ENCODE peak calls at places on chromosome 4, in seven cellular contexts. J is activated CD8-positive, alpha-beta T cell treated with anti-CD3 and anti-CD28 coated beads, Interleukin-2, amount 10 ng/mL, durations not matched to agents 7 days and 5 days; N is stimulated activated CD4-positive, alpha-beta T cell treated with anti-CD3 and anti-CD28 coated beads, TNF-alpha, amount 100 ng/mL, for 4 hours; F is T-helper 2 cell; E is NAMALWA; T is T follicular helper cell; O is H4. M is an unnamed sample.

GRCh38 chr4:124227979-124228378 is 484.6 kb downstream of the ANKRD50 start:
- DNase-seq in J (no peak), N (no peak), F (no peak), E (no peak), T (no peak), O (no peak), M (no peak)

GRCh38 chr4:91325495-91325894 is 978.3 kb upstream of the GRID2 start:
- DNase-seq in J (no peak), N (no peak), F (no peak), E (no peak), T (no peak), O (peak; percentile 47), M (no peak)

GRCh38 chr4:22471999-22472434 is 43.8 kb downstream of the ADGRA3 start:
- DNase-seq in J (no peak), N (no peak), F (no peak), E (no peak), T (no peak), O (no peak), M (no peak)

GRCh38 chr4:142030010-142030409 is 393.6 kb downstream of the IL15 start:
- DNase-seq in J (no peak), N (no peak), F (no peak), E (no peak), T (no peak), O (no peak), M (no peak)

GRCh38 chr4:85368240-85368639 is 106.7 kb upstream of the ARHGAP24 start:
- DNase-seq in J (no peak), N (no peak), F (no peak), E (no peak), T (no peak), O (no peak), M (no peak)

GRCh38 chr4:87399148-87399547 is 8.2 kb upstream of the HSD17B11 start:
- DNase-seq in J (no peak), N (no peak), F (no peak), E (no peak), T (no peak), O (no peak), M (no peak)

GRCh38 chr4:53313510-53313909 is 52.4 kb downstream of the SCFD2 start:
- DNase-seq in J (no peak), N (no peak), F (no peak), E (no peak), T (no peak), O (peak; percentile 15), M (peak; percentile 5)

GRCh38 chr4:114180481-114180880 is 201.0 kb upstream of the ARSJ start:
- DNase-seq in J (peak; percentile 29), N (peak; percentile 2), F (no peak), E (peak; percentile 64), T (peak; percentile 4), O (peak; percentile 69), M (peak; percentile 59)

GRCh38 chr4:139534287-139534950 is 21.6 kb downstream of the SETD7 start:
- DNase-seq in J (no peak), N (no peak), F (no peak), E (no peak), T (no peak), O (no peak), M (no peak)

GRCh38 chr4:111652986-111653385 is 492.3 kb upstream of the FAM241A start:
- DNase-seq in J (no peak), N (no peak), F (no peak), E (no peak), T (no peak), O (no peak), M (no peak)

GRCh38 chr4:145619639-145619996 is 433 bp downstream of the MMAA start:
- DNase-seq in J (peak; percentile 69), N (peak; percentile 32), F (peak; percentile 32), E (no peak), T (peak; percentile 24), O (peak; percentile 34), M (peak; percentile 16)

GRCh38 chr4:15897577-15897976 is 41.0 kb downstream of the FGFBP1 start:
- DNase-seq in J (no peak), N (no peak), F (no peak), E (no peak), T (no peak), O (no peak), M (no peak)

GRCh38 chr4:17230727-17231126 is 281.2 kb downstream of the QDPR start:
- DNase-seq in J (no peak), N (no peak), F (no peak), E (no peak), T (no peak), O (no peak), M (no peak)

GRCh38 chr4:128823025-128823661 is 13.6 kb downstream of the JADE1 start:
- DNase-seq in J (no peak), N (no peak), F (no peak), E (no peak), T (no peak), O (no peak), M (no peak)

GRCh38 chr4:84451546-84451945 is 47.5 kb downstream of the NKX6-1 start:
- DNase-seq in J (no peak), N (no peak), F (no peak), E (peak; percentile 13), T (no peak), O (peak; percentile 8), M (no peak)

GRCh38 chr4:2482693-2483092 is 13.8 kb downstream of the RNF4 start:
- DNase-seq in J (no peak), N (no peak), F (no peak), E (peak; percentile 43), T (no peak), O (no peak), M (no peak)

GRCh38 chr4:38687571-38688011 is 23.6 kb downstream of the KLF3 start:
- DNase-seq in J (no peak), N (no peak), F (no peak), E (no peak), T (no peak), O (no peak), M (no peak)

GRCh38 chr4:118969359-118969758 is 80.7 kb downstream of the SYNPO2 start:
- DNase-seq in J (no peak), N (no peak), F (no peak), E (peak; percentile 34), T (no peak), O (peak; percentile 60), M (peak; percentile 24)

GRCh38 chr4:81919238-81919637 is 447.5 kb upstream of the RASGEF1B start:
- DNase-seq in J (no peak), N (no peak), F (no peak), E (peak; percentile 71), T (no peak), O (peak; percentile 42), M (peak; percentile 17)

GRCh38 chr4:107931775-107932321 is 499 bp downstream of the CYP2U1 start:
- DNase-seq in J (peak; percentile 38), N (peak; percentile 6), F (peak; percentile 10), E (peak; percentile 22), T (no peak), O (no peak), M (peak; percentile 5)

GRCh38 chr4:177879851-177880250 is 437.6 kb upstream of the AGA start:
- DNase-seq in J (no peak), N (no peak), F (no peak), E (peak; percentile 17), T (no peak), O (no peak), M (no peak)